ENCODE peak calls at places on chromosome 19, in four cellular contexts. U, N, J and L are unnamed samples.

GRCh38 chr19:45173816-45174215 is 4.2 kb downstream of the TRAPPC6A start:
- DNase-seq in N (no peak), J (no peak), U (no peak), L (no peak)

GRCh38 chr19:17752865-17753639 is 1.8 kb downstream of the FCHO1 start:
- DNase-seq in N (no peak), U (no peak), J (no peak), L (no peak)

GRCh38 chr19:18514800-18515682 is 6.8 kb downstream of the ELL start:
- DNase-seq in N (no peak), U (no peak), J (no peak), L (no peak)

GRCh38 chr19:49567722-49568454 is 12.5 kb downstream of the NOSIP start:
- DNase-seq in U (no peak), N (no peak), J (no peak), L (no peak)

GRCh38 chr19:50500060-50500752 is 10.8 kb downstream of the JOSD2 start:
- DNase-seq in N (no peak), U (peak), J (peak), L (no peak)

GRCh38 chr19:31337007-31337914 is 12.0 kb downstream of the TSHZ3 start:
- DNase-seq in N (no peak), J (no peak), U (no peak), L (no peak)

GRCh38 chr19:16476401-16476800 is 4.6 kb upstream of the EPS15L1 start:
- DNase-seq in U (no peak), J (no peak), N (no peak), L (no peak)

GRCh38 chr19:30659638-30660037 is 287.5 kb downstream of the ZNF536 start:
- DNase-seq in U (no peak), J (no peak), N (no peak), L (no peak)

GRCh38 chr19:6100284-6100915 is 9.9 kb downstream of the RFX2 start:
- DNase-seq in U (peak), J (no peak), N (no peak), L (no peak)

GRCh38 chr19:40398417-40399056 is 8.6 kb upstream of the HIPK4 start:
- DNase-seq in N (no peak), U (peak), J (peak), L (no peak)

GRCh38 chr19:46984077-46985010 is 35.3 kb upstream of the NPAS1 start:
- DNase-seq in J (no peak), N (no peak), U (no peak), L (no peak)

GRCh38 chr19:36573948-36574726 is 1.0 kb upstream of the ZNF529 start:
- DNase-seq in U (peak), J (no peak), N (no peak), L (no peak)

GRCh38 chr19:3687393-3687773 is 12.9 kb downstream of the PIP5K1C start:
- DNase-seq in J (no peak), N (no peak), U (no peak), L (no peak)

GRCh38 chr19:20321139-20321656 is 154.2 kb downstream of the ZNF486 start:
- DNase-seq in N (no peak), U (no peak), J (no peak), L (no peak)

GRCh38 chr19:45323671-45324081 is 1.0 kb upstream of the CKM start:
- DNase-seq in J (peak), U (peak), N (no peak), L (no peak)

GRCh38 chr19:35357867-35358573 is at the start of gene FFAR3:
- DNase-seq in J (peak), U (peak), N (no peak), L (no peak)

GRCh38 chr19:48174445-48175030 is 4.1 kb downstream of the ZSWIM9 start:
- DNase-seq in N (no peak), U (no peak), J (no peak), L (no peak)

GRCh38 chr19:18809149-18809978 is 18.3 kb upstream of the COMP start:
- DNase-seq in N (no peak), U (no peak), J (no peak), L (no peak)

GRCh38 chr19:3699071-3699740 is 1.1 kb downstream of the PIP5K1C start:
- DNase-seq in J (no peak), N (no peak), U (no peak), L (no peak)

GRCh38 chr19:46487178-46487801 is 8.4 kb downstream of the PNMA8B start:
- DNase-seq in N (no peak), U (peak), J (no peak), L (no peak)

GRCh38 chr19:50475101-50475568 is 1.2 kb upstream of the EMC10 start:
- DNase-seq in U (no peak), J (no peak), N (no peak), L (no peak)

GRCh38 chr19:43452517-43453045 is 12.8 kb downstream of the LYPD3 start:
- DNase-seq in J (no peak), N (no peak), U (no peak), L (no peak)

GRCh38 chr19:48489608-48490216 is 20.5 kb downstream of the CYTH2 start:
- DNase-seq in N (peak), J (peak), U (peak), L (no peak)

GRCh38 chr19:35206379-35206778 is 22.2 kb downstream of the FAM187B start:
- DNase-seq in N (no peak), J (peak), U (no peak), L (no peak)

GRCh38 chr19:48558018-48558684 is 6.2 kb downstream of the SULT2B1 start:
- DNase-seq in U (peak), N (peak), J (no peak), L (no peak)

GRCh38 chr19:31231181-31231580 is 118.1 kb downstream of the TSHZ3 start:
- DNase-seq in N (no peak), U (no peak), J (no peak), L (no peak)

GRCh38 chr19:17264641-17264979 is at the start of gene USHBP1:
- DNase-seq in N (no peak), J (peak), U (peak), L (no peak)

GRCh38 chr19:32652893-32653625 is 21.9 kb downstream of the ANKRD27 start:
- DNase-seq in J (no peak), U (no peak), N (no peak), L (no peak)

GRCh38 chr19:31312004-31312403 is 37.2 kb downstream of the TSHZ3 start:
- DNase-seq in N (no peak), J (no peak), U (no peak), L (no peak)

GRCh38 chr19:35468637-35469036 is 20.6 kb downstream of the FFAR2 start:
- DNase-seq in U (peak), J (no peak), N (peak), L (no peak)

GRCh38 chr19:33231511-33231910 is 5.9 kb upstream of the SLC7A10 start:
- DNase-seq in U (no peak), J (no peak), N (no peak), L (no peak)

GRCh38 chr19:18985257-18985656 is 44.2 kb upstream of the HOMER3 start:
- DNase-seq in N (no peak), U (no peak), J (no peak), L (no peak)

GRCh38 chr19:17575871-17576757 is 20.7 kb downstream of the COLGALT1 start:
- DNase-seq in N (no peak), J (no peak), U (peak), L (no peak)

GRCh38 chr19:16886305-16886880 is 2.4 kb upstream of the F2RL3 start:
- DNase-seq in J (no peak), U (no peak), N (no peak), L (no peak)

GRCh38 chr19:40294560-40294959 is 9.4 kb upstream of the AKT2 start:
- DNase-seq in J (no peak), N (no peak), U (no peak), L (no peak)

GRCh38 chr19:29086182-29086581 is 126.8 kb downstream of the UQCRFS1 start:
- DNase-seq in N (no peak), U (no peak), J (no peak), L (no peak)

GRCh38 chr19:29091127-29091526 is 121.8 kb downstream of the UQCRFS1 start:
- DNase-seq in J (no peak), N (no peak), U (peak), L (no peak)

GRCh38 chr19:29089315-29089855 is 123.6 kb downstream of the UQCRFS1 start:
- DNase-seq in J (no peak), U (no peak), N (no peak), L (no peak)

GRCh38 chr19:29086646-29087045 is 126.3 kb downstream of the UQCRFS1 start:
- DNase-seq in U (no peak), N (no peak), J (no peak), L (no peak)

DNA sequence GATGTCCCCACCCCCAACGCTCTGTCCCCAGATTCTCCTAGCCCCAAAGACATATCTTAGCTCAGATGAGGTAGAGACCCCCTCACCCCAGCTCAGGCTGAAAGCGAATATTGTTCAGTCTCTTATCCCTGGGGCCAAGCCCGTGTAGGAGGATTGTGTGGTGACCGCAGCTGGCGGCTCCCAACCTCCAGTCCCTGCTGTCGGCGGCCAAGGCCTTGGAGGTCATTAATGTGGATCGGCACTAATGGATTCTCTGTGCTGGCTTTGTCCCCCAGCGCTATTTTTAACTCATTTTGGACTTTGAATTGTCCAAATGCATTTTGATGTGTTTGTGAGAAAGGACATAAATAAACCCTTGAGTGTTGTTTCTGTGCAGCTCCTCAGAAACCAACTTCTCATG is 124.2 kb downstream of the UQCRFS1 start:
- DNase-seq in J (no peak), U (no peak), N (no peak), L (no peak)
- TF ChIP-seq POLR2AphosphoS5 in J (no peak), U (no peak), N (no peak), L (no peak)

GRCh38 chr19:2306971-2307370 is 983 bp downstream of the LINGO3 start:
- DNase-seq in U (no peak), N (no peak), J (no peak), L (no peak)

GRCh38 chr19:2305974-2306806 is 1.8 kb downstream of the LINGO3 start:
- DNase-seq in U (no peak), N (no peak), J (no peak), L (no peak)

GRCh38 chr19:2305424-2305823 is 2.5 kb downstream of the LINGO3 start:
- DNase-seq in J (no peak), N (no peak), U (no peak), L (no peak)

GRCh38 chr19:2308114-2308556 is at the start of gene LINGO3:
- DNase-seq in J (no peak), U (no peak), N (no peak), L (no peak)

DNA sequence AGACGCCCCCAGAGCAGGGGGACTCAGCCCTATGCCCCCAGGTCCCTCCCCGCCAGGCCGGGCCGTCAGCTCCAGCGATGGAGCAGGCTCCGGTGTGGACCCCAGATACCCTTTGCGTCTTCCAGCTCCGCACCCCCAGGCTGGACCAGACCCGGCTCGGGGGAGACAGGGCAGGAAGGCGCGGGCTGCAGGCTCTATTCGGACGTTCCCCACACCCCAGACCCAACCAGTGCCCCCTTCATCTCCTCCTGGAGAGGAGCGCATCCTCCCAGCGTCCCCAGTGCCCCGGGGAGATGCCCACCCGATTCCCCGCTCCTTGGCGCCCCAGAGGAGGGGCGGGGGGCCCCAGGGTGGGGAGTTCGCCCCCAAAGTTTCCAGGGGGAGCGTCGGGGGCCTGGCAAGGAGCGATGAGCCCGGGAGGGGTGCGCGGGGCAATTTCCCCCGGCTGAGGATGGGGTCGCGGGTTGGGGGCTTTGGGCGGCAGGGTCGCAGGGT is 389 bp downstream of the LINGO3 start:
- DNase-seq in U (peak), J (peak), N (no peak), L (no peak)
- TF ChIP-seq EZH2 in U (no peak), J (no peak), N (no peak), L (no peak)

GRCh38 chr19:55467236-55468053 is 2.9 kb upstream of the C19orf85 start:
- DNase-seq in N (no peak), J (peak), U (peak), L (no peak)
- TF ChIP-seq POLR2AphosphoS5 in N (peak), J (no peak), U (no peak), L (no peak)

GRCh38 chr19:12676384-12676792 is 5.3 kb downstream of the DHPS start:
- DNase-seq in N (peak), J (peak), U (peak), L (no peak)

GRCh38 chr19:12676928-12677327 is 4.8 kb downstream of the DHPS start:
- DNase-seq in U (no peak), N (no peak), J (no peak), L (no peak)

GRCh38 chr19:12681074-12681987 is at the start of gene DHPS:
- DNase-seq in U (peak), N (peak), J (peak), L (peak)

GRCh38 chr19:12675940-12676339 is 5.7 kb downstream of the DHPS start:
- DNase-seq in J (no peak), U (no peak), N (no peak), L (no peak)

GRCh38 chr19:12680034-12680433 is 1.6 kb downstream of the DHPS start:
- DNase-seq in N (no peak), J (no peak), U (no peak), L (no peak)
- TF ChIP-seq EZH2 in N (no peak), J (no peak), U (no peak), L (no peak)

DNA sequence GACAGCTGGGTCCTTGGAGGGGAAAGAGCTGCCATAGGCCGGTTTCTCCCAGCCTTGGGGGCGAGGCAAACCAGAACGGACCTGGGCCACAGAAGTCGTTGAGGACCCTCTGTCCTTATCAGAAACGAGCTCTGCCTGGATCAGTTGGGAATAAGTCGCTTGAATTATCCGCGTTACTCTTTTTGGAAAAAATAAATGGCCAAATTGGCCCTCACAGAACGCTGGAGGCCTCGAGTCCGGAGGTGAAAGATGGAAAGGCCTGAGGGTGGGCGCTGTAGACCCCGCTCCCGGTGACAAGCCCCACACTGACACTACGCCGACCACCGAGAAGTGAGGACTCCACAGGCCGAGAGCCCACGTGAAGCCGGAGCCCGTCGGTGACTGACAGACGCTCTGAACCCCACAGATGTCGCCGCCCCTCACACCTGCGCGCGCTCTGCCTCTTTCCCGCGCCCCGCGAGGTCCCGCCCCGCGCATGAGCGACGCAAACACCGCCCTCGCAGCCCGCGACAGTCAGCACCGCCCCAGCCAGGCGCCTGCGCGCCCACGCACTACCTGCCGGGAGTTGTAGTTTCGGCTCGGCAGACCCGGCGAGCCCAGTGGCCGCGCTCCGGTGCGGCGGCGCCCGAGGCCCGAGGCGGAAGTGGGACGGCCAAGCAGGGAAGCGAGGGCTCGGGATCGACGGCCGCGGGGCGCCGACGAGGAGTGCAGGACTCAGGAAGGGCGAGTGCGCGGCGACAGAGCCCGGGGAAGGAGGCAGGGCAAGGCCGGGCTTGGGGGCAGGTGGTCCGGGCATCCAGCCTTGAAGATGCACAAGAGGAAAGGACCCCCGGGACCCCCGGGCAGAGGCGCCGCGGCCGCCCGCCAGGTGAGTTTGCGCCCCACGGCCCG is at the start of the genes BRME1 and CC2D1A:
- DNase-seq in N (peak), U (peak), J (peak), L (peak)
- TF ChIP-seq POLR2AphosphoS5 in N (peak), U (peak), J (peak), L (peak)

DNA sequence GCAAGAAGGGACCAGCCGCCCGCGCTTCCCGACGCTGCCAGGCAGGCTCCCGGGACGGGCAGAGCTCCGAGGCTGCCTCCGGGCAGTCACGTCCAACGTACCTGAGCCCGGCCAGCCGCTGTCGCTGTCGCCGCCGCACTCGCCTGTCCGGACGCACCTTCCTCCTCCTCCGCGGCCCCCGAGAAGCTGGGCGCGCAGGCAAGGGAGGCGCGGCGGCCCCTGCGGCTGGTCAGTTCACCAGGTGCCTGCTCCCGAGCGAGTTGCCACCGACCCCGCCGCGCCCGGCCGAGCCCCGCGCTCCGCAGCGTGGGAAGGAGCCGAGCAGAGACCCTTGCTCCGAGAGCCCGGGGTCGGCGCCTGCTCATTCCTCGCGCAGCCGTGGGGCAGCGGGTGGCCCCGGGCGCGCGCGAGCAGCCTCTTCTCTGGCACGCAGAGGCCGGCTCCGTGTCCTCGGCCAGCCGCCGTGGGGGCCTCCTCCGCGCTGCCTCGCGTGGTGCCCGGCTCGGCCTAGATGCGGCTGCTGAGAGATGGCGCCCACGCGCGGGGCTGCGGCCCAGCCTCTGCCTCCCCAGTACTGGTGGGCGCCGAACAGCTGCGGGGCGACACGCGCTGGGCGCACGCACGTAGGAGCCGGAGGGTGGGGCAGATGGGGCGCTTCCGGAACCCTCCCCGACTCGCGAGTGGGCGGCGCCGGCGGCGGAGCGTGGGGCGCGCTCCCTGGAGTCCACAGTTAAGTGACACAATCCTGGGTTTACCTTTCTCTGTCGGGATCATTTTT is 419.4 kb downstream of the UQCRFS1 start:
- DNase-seq in N (no peak), J (peak), U (peak), L (no peak)
- TF ChIP-seq EZH2 in N (no peak), J (peak), U (peak), L (no peak)

GRCh38 chr19:41957838-41958366 is 1.2 kb downstream of the RABAC1 start:
- DNase-seq in N (peak), J (peak), U (peak), L (no peak)

GRCh38 chr19:41956621-41957020 is 2.5 kb downstream of the RABAC1 start:
- DNase-seq in J (no peak), U (no peak), N (no peak), L (no peak)

GRCh38 chr19:41959056-41960053 is at the start of gene RABAC1:
- DNase-seq in N (peak), U (peak), J (peak), L (peak)

GRCh38 chr19:41957161-41957837 is 1.8 kb downstream of the RABAC1 start:
- DNase-seq in N (no peak), J (no peak), U (no peak), L (no peak)

GRCh38 chr19:41958367-41959055 is 610 bp downstream of the RABAC1 start:
- DNase-seq in J (peak), N (peak), U (peak), L (no peak)
- TF ChIP-seq POLR2AphosphoS5 in J (peak), N (peak), U (peak), L (peak)

GRCh38 chr19:39083599-39083982 is 577 bp upstream of the ACP7 start:
- DNase-seq in U (no peak), N (no peak), J (no peak), L (no peak)
- TF ChIP-seq EZH2 in U (peak), N (no peak), J (peak), L (peak)